ENCODE peak calls at places on chromosomes 3 and 15, in nine cellular contexts. One of them, this sample, is unnamed.

GRCh38 chr3:32082727-32083126 is 23.7 kb upstream of the GPD1L start:
- DNase-seq in PC-9: no peak
- DNase-seq in heart left ventricle: no peak
- DNase-seq in lower leg skin: no peak
- DNase-seq in kidney epithelial cell: no peak
- DNase-seq in HL-60: no peak
- DNase-seq in MM.1S: no peak
- DNase-seq in bronchial epithelial cell: no peak
- DNase-seq in tibial nerve: no peak
- DNase-seq in this sample: peak

GRCh38 chr3:104460477-104461406 is 906.0 kb upstream of the ALCAM start:
- DNase-seq in PC-9: no peak
- DNase-seq in heart left ventricle: no peak
- DNase-seq in lower leg skin: no peak
- DNase-seq in kidney epithelial cell: peak
- DNase-seq in HL-60: no peak
- DNase-seq in MM.1S: peak
- DNase-seq in bronchial epithelial cell: peak
- DNase-seq in tibial nerve: no peak
- DNase-seq in this sample: peak

GRCh38 chr3:110806924-110807323 is 264.7 kb upstream of the NECTIN3 start:
- DNase-seq in PC-9: no peak
- DNase-seq in heart left ventricle: no peak
- DNase-seq in lower leg skin: no peak
- DNase-seq in kidney epithelial cell: no peak
- DNase-seq in HL-60: no peak
- DNase-seq in MM.1S: no peak
- DNase-seq in bronchial epithelial cell: no peak
- DNase-seq in tibial nerve: no peak
- DNase-seq in this sample: peak

GRCh38 chr15:58524247-58524646 is 92.5 kb downstream of the LIPC start:
- DNase-seq in PC-9: peak
- DNase-seq in heart left ventricle: no peak
- DNase-seq in lower leg skin: no peak
- DNase-seq in kidney epithelial cell: no peak
- DNase-seq in HL-60: peak
- DNase-seq in MM.1S: no peak
- DNase-seq in bronchial epithelial cell: peak
- DNase-seq in tibial nerve: no peak
- DNase-seq in this sample: no peak

GRCh38 chr3:3893590-3893989 is 94.4 kb downstream of the LRRN1 start:
- DNase-seq in PC-9: no peak
- DNase-seq in heart left ventricle: no peak
- DNase-seq in lower leg skin: no peak
- DNase-seq in kidney epithelial cell: no peak
- DNase-seq in HL-60: no peak
- DNase-seq in MM.1S: no peak
- DNase-seq in bronchial epithelial cell: no peak
- DNase-seq in tibial nerve: no peak
- DNase-seq in this sample: no peak

GRCh38 chr15:95142441-95142840 is 911.1 kb downstream of the MCTP2 start:
- DNase-seq in PC-9: no peak
- DNase-seq in heart left ventricle: no peak
- DNase-seq in lower leg skin: no peak
- DNase-seq in kidney epithelial cell: no peak
- DNase-seq in HL-60: no peak
- DNase-seq in MM.1S: no peak
- DNase-seq in bronchial epithelial cell: no peak
- DNase-seq in tibial nerve: no peak
- DNase-seq in this sample: no peak

GRCh38 chr3:193095366-193095765 is 145.7 kb upstream of the PLAAT1 start:
- DNase-seq in PC-9: no peak
- DNase-seq in heart left ventricle: no peak
- DNase-seq in lower leg skin: no peak
- DNase-seq in kidney epithelial cell: peak
- DNase-seq in HL-60: no peak
- DNase-seq in MM.1S: no peak
- DNase-seq in bronchial epithelial cell: no peak
- DNase-seq in tibial nerve: no peak
- DNase-seq in this sample: no peak

GRCh38 chr3:193897288-193897687 is 238.7 kb upstream of the HES1 start:
- DNase-seq in PC-9: no peak
- DNase-seq in heart left ventricle: peak
- DNase-seq in lower leg skin: no peak
- DNase-seq in kidney epithelial cell: no peak
- DNase-seq in HL-60: no peak
- DNase-seq in MM.1S: no peak
- DNase-seq in bronchial epithelial cell: no peak
- DNase-seq in tibial nerve: peak
- DNase-seq in this sample: peak

GRCh38 chr15:74651251-74651741 is 35.7 kb downstream of the CLK3 start:
- DNase-seq in PC-9: no peak
- DNase-seq in heart left ventricle: no peak
- DNase-seq in lower leg skin: no peak
- DNase-seq in kidney epithelial cell: peak
- DNase-seq in HL-60: no peak
- DNase-seq in MM.1S: no peak
- DNase-seq in bronchial epithelial cell: peak
- DNase-seq in tibial nerve: no peak
- DNase-seq in this sample: peak

GRCh38 chr15:41698779-41699178 is 38.6 kb downstream of the MGA start:
- DNase-seq in PC-9: no peak
- DNase-seq in heart left ventricle: no peak
- DNase-seq in lower leg skin: no peak
- DNase-seq in kidney epithelial cell: no peak
- DNase-seq in HL-60: no peak
- DNase-seq in MM.1S: no peak
- DNase-seq in bronchial epithelial cell: no peak
- DNase-seq in tibial nerve: no peak
- DNase-seq in this sample: peak

GRCh38 chr15:87089551-87089950 is 1009.9 kb downstream of the AGBL1 start:
- DNase-seq in PC-9: no peak
- DNase-seq in heart left ventricle: no peak
- DNase-seq in lower leg skin: no peak
- DNase-seq in kidney epithelial cell: no peak
- DNase-seq in HL-60: no peak
- DNase-seq in MM.1S: no peak
- DNase-seq in bronchial epithelial cell: peak
- DNase-seq in tibial nerve: no peak
- DNase-seq in this sample: no peak

GRCh38 chr15:101190196-101190595 is 61.7 kb downstream of the CHSY1 start:
- DNase-seq in PC-9: no peak
- DNase-seq in heart left ventricle: no peak
- DNase-seq in lower leg skin: no peak
- DNase-seq in kidney epithelial cell: no peak
- DNase-seq in HL-60: no peak
- DNase-seq in MM.1S: no peak
- DNase-seq in bronchial epithelial cell: no peak
- DNase-seq in tibial nerve: no peak
- DNase-seq in this sample: no peak

GRCh38 chr15:85389774-85390173 is 9.4 kb downstream of the AKAP13 start:
- DNase-seq in PC-9: no peak
- DNase-seq in heart left ventricle: no peak
- DNase-seq in lower leg skin: no peak
- DNase-seq in kidney epithelial cell: no peak
- DNase-seq in HL-60: no peak
- DNase-seq in MM.1S: no peak
- DNase-seq in bronchial epithelial cell: peak
- DNase-seq in tibial nerve: no peak
- DNase-seq in this sample: no peak

GRCh38 chr3:174016186-174016585 is 618.6 kb downstream of the NLGN1 start:
- DNase-seq in PC-9: peak
- DNase-seq in heart left ventricle: no peak
- DNase-seq in lower leg skin: no peak
- DNase-seq in kidney epithelial cell: peak
- DNase-seq in HL-60: no peak
- DNase-seq in MM.1S: no peak
- DNase-seq in bronchial epithelial cell: peak
- DNase-seq in tibial nerve: no peak
- DNase-seq in this sample: peak

GRCh38 chr15:93362821-93363220 is 273.8 kb upstream of the RGMA start:
- DNase-seq in PC-9: no peak
- DNase-seq in heart left ventricle: no peak
- DNase-seq in lower leg skin: no peak
- DNase-seq in kidney epithelial cell: no peak
- DNase-seq in HL-60: no peak
- DNase-seq in MM.1S: no peak
- DNase-seq in bronchial epithelial cell: no peak
- DNase-seq in tibial nerve: no peak
- DNase-seq in this sample: no peak

GRCh38 chr3:140588558-140588957 is 89.3 kb upstream of the TRIM42 start:
- DNase-seq in PC-9: no peak
- DNase-seq in heart left ventricle: no peak
- DNase-seq in lower leg skin: no peak
- DNase-seq in kidney epithelial cell: no peak
- DNase-seq in HL-60: no peak
- DNase-seq in MM.1S: no peak
- DNase-seq in bronchial epithelial cell: no peak
- DNase-seq in tibial nerve: no peak
- DNase-seq in this sample: no peak

GRCh38 chr3:135047061-135047460 is 252.0 kb downstream of the EPHB1 start:
- DNase-seq in PC-9: no peak
- DNase-seq in heart left ventricle: no peak
- DNase-seq in lower leg skin: no peak
- DNase-seq in kidney epithelial cell: no peak
- DNase-seq in HL-60: no peak
- DNase-seq in MM.1S: no peak
- DNase-seq in bronchial epithelial cell: no peak
- DNase-seq in tibial nerve: no peak
- DNase-seq in this sample: no peak

GRCh38 chr15:80142646-80143045 is 10.2 kb upstream of the FAH start:
- DNase-seq in PC-9: no peak
- DNase-seq in heart left ventricle: no peak
- DNase-seq in lower leg skin: no peak
- DNase-seq in kidney epithelial cell: no peak
- DNase-seq in HL-60: no peak
- DNase-seq in MM.1S: no peak
- DNase-seq in bronchial epithelial cell: peak
- DNase-seq in tibial nerve: no peak
- DNase-seq in this sample: no peak

GRCh38 chr15:70715840-70716510 is 47.4 kb downstream of the UACA start:
- DNase-seq in PC-9: peak
- DNase-seq in heart left ventricle: no peak
- DNase-seq in lower leg skin: no peak
- DNase-seq in kidney epithelial cell: no peak
- DNase-seq in HL-60: no peak
- DNase-seq in MM.1S: no peak
- DNase-seq in bronchial epithelial cell: no peak
- DNase-seq in tibial nerve: no peak
- DNase-seq in this sample: no peak

DNA sequence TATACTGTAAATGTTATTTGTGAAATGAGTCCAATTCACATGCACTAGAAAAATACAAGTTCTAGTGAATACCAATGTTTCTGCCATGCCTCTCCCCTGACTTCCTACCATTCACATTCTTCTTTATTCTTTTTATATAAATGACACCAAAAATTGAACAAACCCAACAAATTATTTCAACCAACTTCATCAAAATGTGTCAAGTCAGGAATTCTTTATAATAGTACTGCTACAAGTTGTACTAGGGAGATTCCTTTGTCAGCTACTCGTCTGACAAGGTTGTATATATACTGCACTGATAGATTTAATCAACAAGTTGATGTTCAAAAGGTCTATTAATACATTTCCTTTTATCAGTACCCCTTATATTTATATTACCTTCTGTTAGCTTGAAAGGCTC is 3.0 kb downstream of the TBL1XR1 start:
- DNase-seq in PC-9: no peak
- DNase-seq in heart left ventricle: no peak
- DNase-seq in lower leg skin: no peak
- DNase-seq in kidney epithelial cell: no peak
- DNase-seq in HL-60: no peak
- DNase-seq in MM.1S: no peak
- DNase-seq in bronchial epithelial cell: no peak
- DNase-seq in tibial nerve: no peak
- DNase-seq in this sample: no peak
- H3K4me3 ChIP-seq in PC-9: peak
- H3K4me3 ChIP-seq in heart left ventricle: peak
- H3K4me3 ChIP-seq in lower leg skin: no peak
- H3K4me3 ChIP-seq in kidney epithelial cell: peak
- H3K4me3 ChIP-seq in HL-60: peak
- H3K4me3 ChIP-seq in MM.1S: peak
- H3K4me3 ChIP-seq in bronchial epithelial cell: no peak
- H3K4me3 ChIP-seq in tibial nerve: no peak
- H3K4me3 ChIP-seq in this sample: peak

GRCh38 chr3:191809326-191809949 is 348.5 kb downstream of the PYDC2 start:
- DNase-seq in PC-9: no peak
- DNase-seq in heart left ventricle: no peak
- DNase-seq in lower leg skin: no peak
- DNase-seq in kidney epithelial cell: no peak
- DNase-seq in HL-60: no peak
- DNase-seq in MM.1S: no peak
- DNase-seq in bronchial epithelial cell: no peak
- DNase-seq in tibial nerve: no peak
- DNase-seq in this sample: peak
- TF ChIP-seq CTCF in PC-9: no peak
- TF ChIP-seq CTCF in heart left ventricle: no peak
- TF ChIP-seq CTCF in lower leg skin: no peak
- TF ChIP-seq CTCF in kidney epithelial cell: peak
- TF ChIP-seq CTCF in HL-60: no peak
- TF ChIP-seq CTCF in MM.1S: no peak
- TF ChIP-seq CTCF in bronchial epithelial cell: no peak
- TF ChIP-seq CTCF in tibial nerve: no peak
- TF ChIP-seq CTCF in this sample: peak

GRCh38 chr15:67824900-67825879 is at the start of gene SKOR1:
- DNase-seq in PC-9: no peak
- DNase-seq in heart left ventricle: peak
- DNase-seq in lower leg skin: no peak
- DNase-seq in kidney epithelial cell: no peak
- DNase-seq in HL-60: no peak
- DNase-seq in MM.1S: no peak
- DNase-seq in bronchial epithelial cell: no peak
- DNase-seq in tibial nerve: no peak
- DNase-seq in this sample: peak
- H3K4me3 ChIP-seq in PC-9: no peak
- H3K4me3 ChIP-seq in heart left ventricle: peak
- H3K4me3 ChIP-seq in lower leg skin: no peak
- H3K4me3 ChIP-seq in kidney epithelial cell: no peak
- H3K4me3 ChIP-seq in HL-60: no peak
- H3K4me3 ChIP-seq in MM.1S: no peak
- H3K4me3 ChIP-seq in bronchial epithelial cell: peak
- H3K4me3 ChIP-seq in tibial nerve: no peak
- H3K4me3 ChIP-seq in this sample: no peak

DNA sequence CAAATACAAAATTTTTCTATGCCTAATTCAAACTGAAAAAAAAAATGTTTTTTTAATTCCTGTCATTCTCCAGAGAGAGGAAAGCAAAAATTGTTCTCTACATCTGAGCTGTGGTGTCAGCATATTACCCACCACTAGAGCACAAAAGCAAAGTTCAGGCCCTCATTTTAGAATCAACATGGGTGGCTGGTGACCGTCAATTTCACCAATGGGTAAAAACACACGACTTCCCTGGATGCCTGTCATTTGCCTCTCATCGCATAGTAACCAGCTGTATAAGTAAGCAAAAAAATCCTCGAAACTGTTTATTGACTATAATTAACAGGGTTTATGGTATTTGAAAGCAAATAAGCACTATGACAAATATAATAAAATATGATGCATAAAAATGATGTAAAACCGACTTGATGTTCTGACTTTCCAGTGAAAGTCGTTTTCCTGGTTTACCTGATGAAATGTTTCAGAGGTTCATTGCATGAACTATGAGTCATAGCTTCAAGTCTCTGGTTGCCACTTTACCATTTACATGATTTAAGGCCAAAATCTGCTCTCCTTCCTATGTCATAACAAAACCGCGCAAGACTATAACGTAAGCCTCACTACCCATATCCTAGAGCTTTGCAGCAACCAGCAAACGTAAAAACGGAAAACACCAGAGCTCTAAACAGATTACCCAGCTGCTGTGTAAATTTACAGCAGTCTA is 60.5 kb downstream of the THBS1 start:
- DNase-seq in PC-9: peak
- DNase-seq in heart left ventricle: no peak
- DNase-seq in lower leg skin: no peak
- DNase-seq in kidney epithelial cell: no peak
- DNase-seq in HL-60: no peak
- DNase-seq in MM.1S: no peak
- DNase-seq in bronchial epithelial cell: peak
- DNase-seq in tibial nerve: no peak
- DNase-seq in this sample: no peak
- TF ChIP-seq CTCF in PC-9: no peak
- TF ChIP-seq CTCF in heart left ventricle: no peak
- TF ChIP-seq CTCF in lower leg skin: no peak
- TF ChIP-seq CTCF in kidney epithelial cell: no peak
- TF ChIP-seq CTCF in HL-60: no peak
- TF ChIP-seq CTCF in MM.1S: no peak
- TF ChIP-seq CTCF in bronchial epithelial cell: no peak
- TF ChIP-seq CTCF in tibial nerve: no peak
- TF ChIP-seq CTCF in this sample: no peak